ENCODE peak calls at places on chromosome 13, in ten cellular contexts. S, L, Q, Y, F, G, E, P, X and V are unnamed samples.

GRCh38 chr13:75514080-75515040 is 23.3 kb downstream of the COMMD6 start:
- DNase-seq in X (no peak), S (no peak), F (no peak), E (no peak), Y (no peak), L (no peak), P (peak), G (no peak), Q (no peak), V (no peak)

GRCh38 chr13:95256086-95256485 is 45.2 kb downstream of the ABCC4 start:
- DNase-seq in L (no peak), E (no peak), P (peak), Q (no peak), F (no peak), S (peak), G (no peak), Y (peak), X (no peak), V (peak)

GRCh38 chr13:107266657-107267056 is 698.7 kb upstream of the ARGLU1 start:
- DNase-seq in F (no peak), Q (no peak), Y (no peak), G (no peak), X (no peak), P (no peak), S (no peak), L (no peak), E (no peak), V (no peak)

GRCh38 chr13:106100261-106100919 is 435.1 kb downstream of the EFNB2 start:
- DNase-seq in G (peak), L (no peak), X (peak), E (no peak), Y (peak), S (no peak), F (no peak), Q (no peak), P (no peak), V (no peak)

GRCh38 chr13:46595136-46595917 is 42.4 kb downstream of the LRCH1 start:
- DNase-seq in G (no peak), E (no peak), L (no peak), S (peak), Q (no peak), X (no peak), Y (peak), F (no peak), P (no peak), V (no peak)

GRCh38 chr13:87944038-87944437 is 272.9 kb downstream of the SLITRK5 start:
- DNase-seq in Y (no peak), P (no peak), G (no peak), F (no peak), X (no peak), Q (no peak), S (no peak), L (no peak), E (no peak), V (no peak)

GRCh38 chr13:43686557-43686956 is 100.2 kb downstream of the ENOX1 start:
- DNase-seq in P (peak), X (no peak), Q (no peak), Y (peak), S (peak), G (peak), L (peak), E (peak), F (no peak), V (peak)

GRCh38 chr13:32587774-32588165 is 1.5 kb downstream of the PDS5B start:
- DNase-seq in Y (peak), P (peak), F (no peak), X (no peak), S (no peak), Q (no peak), E (no peak), L (no peak), G (no peak), V (no peak)

GRCh38 chr13:20439261-20439660 is 86.4 kb downstream of the CRYL1 start:
- DNase-seq in F (no peak), P (no peak), Y (no peak), L (no peak), G (no peak), Q (no peak), X (no peak), S (no peak), E (no peak), V (no peak)

GRCh38 chr13:66778461-66778860 is 451.7 kb downstream of the PCDH9 start:
- DNase-seq in X (no peak), F (no peak), Q (no peak), L (no peak), Y (no peak), G (no peak), S (peak), P (no peak), E (no peak), V (no peak)

GRCh38 chr13:31756346-31756745 is 17.0 kb downstream of the RXFP2 start:
- DNase-seq in G (no peak), P (peak), X (no peak), Q (no peak), E (no peak), F (no peak), Y (peak), L (no peak), S (peak), V (peak)

GRCh38 chr13:22074403-22074802 is 403.5 kb downstream of the FGF9 start:
- DNase-seq in X (no peak), P (no peak), F (no peak), E (no peak), Q (no peak), S (no peak), G (no peak), Y (no peak), L (no peak), V (no peak)

GRCh38 chr13:77480071-77480470 is 55.4 kb upstream of the SCEL start:
- DNase-seq in Y (no peak), L (no peak), S (peak), E (no peak), X (no peak), P (no peak), G (peak), F (no peak), Q (no peak), V (no peak)
- H3K4me3 ChIP-seq in Y (no peak), L (no peak), S (no peak), E (no peak), X (no peak), P (no peak), G (no peak), F (no peak), Q (no peak), V (no peak)

GRCh38 chr13:113448545-113448884 is 4.8 kb downstream of the ADPRHL1 start:
- DNase-seq in Y (peak), G (no peak), S (no peak), F (no peak), Q (no peak), L (no peak), E (peak), X (peak), P (no peak), V (no peak)
- H3K4me3 ChIP-seq in Y (peak), G (no peak), S (peak), F (peak), Q (no peak), L (no peak), E (no peak), X (no peak), P (no peak), V (no peak)

DNA sequence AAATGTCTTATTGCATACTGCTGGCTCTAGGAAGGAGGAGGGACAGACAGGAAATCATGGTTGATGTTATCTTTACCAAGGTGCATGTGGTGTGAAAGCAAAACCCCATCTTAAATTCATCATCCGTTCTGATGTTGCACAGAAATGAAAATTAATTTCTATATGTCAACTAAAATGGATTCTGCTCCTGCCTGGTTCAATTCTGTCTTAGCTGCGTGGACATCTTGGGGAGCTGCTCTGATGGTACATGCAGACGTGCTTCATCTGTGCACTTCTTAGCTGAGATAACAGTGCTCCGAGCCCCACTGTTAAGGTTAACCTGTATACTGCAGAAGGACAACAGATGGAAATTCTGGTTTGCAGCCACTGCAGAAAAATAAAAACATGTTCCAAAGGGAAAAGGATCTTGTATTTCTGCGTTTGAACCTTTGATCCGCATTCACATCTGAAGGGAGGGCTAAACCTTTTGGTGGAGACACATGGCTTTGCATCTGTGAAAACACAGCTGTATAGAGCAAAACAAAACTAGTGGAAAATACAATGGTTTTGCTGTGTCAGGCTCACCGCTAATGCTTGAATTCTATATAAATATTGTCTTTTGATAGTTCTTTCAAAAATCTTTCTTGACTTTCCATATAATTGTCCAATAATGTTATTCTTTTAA is 155.7 kb downstream of the TM9SF2 start:
- DNase-seq in X (no peak), Q (no peak), G (no peak), P (no peak), F (no peak), Y (no peak), E (no peak), L (no peak), S (no peak), V (no peak)
- H3K4me3 ChIP-seq in X (no peak), Q (no peak), G (no peak), P (no peak), F (no peak), Y (no peak), E (no peak), L (no peak), S (no peak), V (no peak)

DNA sequence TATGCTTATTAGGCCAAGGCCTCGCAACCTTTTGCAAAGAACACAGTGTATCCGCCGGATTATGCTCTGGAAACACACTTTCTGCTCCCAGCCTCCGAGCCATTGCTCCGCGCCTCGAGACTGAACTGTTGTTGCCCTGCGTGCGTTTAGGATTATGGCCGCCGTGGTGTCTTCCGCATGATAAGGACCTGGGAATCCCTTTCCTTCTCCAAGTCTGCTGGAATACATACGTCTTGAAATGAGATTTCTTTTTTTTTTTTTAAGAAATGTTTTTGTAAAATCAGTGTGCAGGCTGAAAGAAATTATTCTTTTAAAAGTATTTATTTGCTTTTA is 89.8 kb upstream of the SOX1 start:
- DNase-seq in E (no peak), Y (no peak), Q (no peak), G (no peak), L (peak), P (no peak), S (no peak), F (no peak), X (no peak), V (no peak)
- H3K4me3 ChIP-seq in E (no peak), Y (no peak), Q (no peak), G (no peak), L (no peak), P (no peak), S (no peak), F (no peak), X (no peak), V (no peak)

GRCh38 chr13:48655291-48655690 is 1.6 kb downstream of the CYSLTR2 start:
- DNase-seq in S (no peak), G (no peak), E (no peak), X (no peak), Q (no peak), F (no peak), Y (no peak), P (no peak), L (peak), V (no peak)

GRCh38 chr13:48656621-48657020 is 2.9 kb downstream of the CYSLTR2 start:
- DNase-seq in Y (no peak), Q (no peak), E (no peak), P (no peak), G (no peak), F (no peak), L (peak), S (no peak), X (no peak), V (no peak)

GRCh38 chr13:48648446-48648845 is 5.3 kb upstream of the CYSLTR2 start:
- DNase-seq in Y (no peak), P (no peak), F (no peak), L (no peak), Q (no peak), X (no peak), E (no peak), G (no peak), S (no peak), V (no peak)

GRCh38 chr13:48654511-48654910 is 782 bp downstream of the CYSLTR2 start:
- DNase-seq in Y (no peak), G (no peak), Q (no peak), X (no peak), F (no peak), P (no peak), L (no peak), S (no peak), E (no peak), V (no peak)

DNA sequence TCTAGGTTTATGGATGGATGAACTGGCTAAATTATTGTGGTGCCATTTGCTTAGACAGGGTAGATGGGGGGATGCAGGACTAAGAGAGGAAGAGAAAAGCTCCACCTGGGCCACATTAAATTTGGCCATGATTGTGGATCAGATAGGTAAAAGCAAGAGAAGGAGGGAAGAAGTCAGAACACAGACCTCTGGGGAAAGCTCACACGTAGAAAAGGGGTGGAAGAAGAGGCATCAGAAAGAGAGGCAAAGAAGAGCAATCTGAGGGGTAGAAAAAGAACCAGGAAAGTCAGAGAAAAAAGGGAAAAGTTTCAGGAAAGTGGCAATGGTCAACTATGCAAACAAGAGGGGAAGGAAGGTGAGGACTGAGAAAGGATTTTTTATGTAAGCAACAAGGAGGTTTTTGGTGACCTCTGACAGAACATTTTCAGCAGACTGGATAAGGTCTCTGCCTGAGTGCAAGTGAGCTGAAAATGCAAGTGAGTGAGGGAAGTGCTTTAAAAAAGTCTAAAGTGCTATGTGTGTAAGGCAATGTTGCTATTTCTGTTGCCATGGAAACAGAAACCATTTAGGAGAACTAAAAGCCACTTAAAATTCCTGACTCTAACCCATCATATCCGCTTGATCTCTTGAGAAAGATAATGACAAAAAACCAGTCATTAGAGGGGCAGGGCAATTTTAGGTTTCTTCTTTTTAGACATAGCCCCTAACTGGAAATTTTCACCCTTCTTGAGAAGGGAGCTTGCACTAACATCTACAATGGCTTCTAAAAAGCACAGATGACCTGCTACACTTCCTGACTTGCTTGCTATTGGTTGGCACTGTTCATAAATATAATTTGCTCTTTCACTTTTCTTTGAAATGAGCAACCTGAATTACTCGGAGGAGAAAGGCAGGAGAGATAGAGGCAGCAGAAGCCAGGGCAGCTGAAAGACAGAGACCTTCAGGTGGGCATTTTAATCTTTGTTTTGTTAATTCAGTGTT is at the start of gene CYSLTR2:
- DNase-seq in G (no peak), F (no peak), P (peak), E (no peak), L (no peak), Y (no peak), X (no peak), S (peak), Q (no peak), V (no peak)
- H3K4me3 ChIP-seq in G (no peak), F (no peak), P (no peak), E (no peak), L (peak), Y (no peak), X (no peak), S (no peak), Q (peak), V (no peak)

GRCh38 chr13:40982772-40983171 is 36.3 kb downstream of the ELF1 start:
- DNase-seq in S (peak), F (no peak), G (no peak), L (no peak), P (peak), E (no peak), Q (no peak), X (peak), Y (no peak), V (no peak)
- H3K4me3 ChIP-seq in S (no peak), F (peak), G (no peak), L (no peak), P (no peak), E (no peak), Q (peak), X (no peak), Y (no peak), V (no peak)

GRCh38 chr13:24541127-24541475 is 28.5 kb upstream of the PARP4 start:
- DNase-seq in X (no peak), E (no peak), F (no peak), S (no peak), L (no peak), Q (no peak), Y (no peak), P (no peak), G (no peak), V (no peak)
- H3K4me3 ChIP-seq in X (no peak), E (no peak), F (peak), S (peak), L (no peak), Q (peak), Y (no peak), P (peak), G (peak), V (peak)

GRCh38 chr13:42571895-42572294 is 2.1 kb upstream of the TNFSF11 start:
- DNase-seq in X (no peak), Y (no peak), S (no peak), G (no peak), E (no peak), Q (no peak), P (no peak), L (no peak), F (no peak), V (no peak)

GRCh38 chr13:42577538-42577937 is 3.6 kb downstream of the TNFSF11 start:
- DNase-seq in E (no peak), S (no peak), G (no peak), Q (no peak), L (no peak), P (no peak), F (no peak), X (no peak), Y (no peak), V (no peak)

GRCh38 chr13:42574435-42575311 is 721 bp downstream of the TNFSF11 start:
- DNase-seq in E (no peak), G (no peak), L (no peak), P (no peak), X (peak), S (peak), Q (no peak), Y (no peak), F (no peak), V (no peak)

GRCh38 chr13:42575938-42576337 is 2.0 kb downstream of the TNFSF11 start:
- DNase-seq in Q (no peak), S (no peak), P (no peak), G (no peak), X (peak), Y (no peak), L (no peak), F (no peak), E (no peak), V (no peak)

GRCh38 chr13:42574011-42574410 is at the start of gene TNFSF11:
- DNase-seq in Q (no peak), G (peak), S (no peak), L (no peak), E (no peak), F (no peak), Y (no peak), P (no peak), X (peak), V (no peak)
- H3K4me3 ChIP-seq in Q (peak), G (peak), S (peak), L (no peak), E (no peak), F (peak), Y (no peak), P (peak), X (no peak), V (no peak)

GRCh38 chr13:99495478-99496321 is 5.6 kb upstream of the TM9SF2 start:
- DNase-seq in E (no peak), Y (no peak), F (no peak), G (no peak), S (peak), P (no peak), X (no peak), L (no peak), Q (no peak), V (no peak)
- H3K4me3 ChIP-seq in E (no peak), Y (no peak), F (peak), G (no peak), S (peak), P (no peak), X (no peak), L (peak), Q (peak), V (no peak)